ENCODE peak calls at places on chromosomes 7 and 10, in eight cellular contexts. W is fibroblast of mammary gland, E is A549, T is choroid plexus epithelial cell, Z is AG09309, Q is lower leg skin, A is tibial nerve, Y is tibial artery. B is an unnamed sample.

GRCh38 chr7:101728128-101728527 is 89.3 kb upstream of the CUX1 start:
- DNase-seq in W (no peak), E (no peak), T (no peak), Z (no peak), Q (no peak), A (no peak), Y (no peak), B (no peak)

GRCh38 chr7:143384741-143385631 is 3.8 kb downstream of the ZYX start:
- DNase-seq in W (peak; percentile 76), E (no peak), T (peak; percentile 76), Z (no peak), Q (peak; percentile 82), A (no peak), Y (peak; percentile 73), B (no peak)

GRCh38 chr7:157499835-157500153 is 163.0 kb downstream of the DNAJB6 start:
- DNase-seq in W (no peak), E (no peak), T (no peak), Z (no peak), Q (peak; percentile 79), A (no peak), Y (no peak), B (no peak)

GRCh38 chr10:80277016-80277415 is 12.4 kb downstream of the MAT1A start:
- DNase-seq in W (no peak), E (no peak), T (no peak), Z (no peak), Q (peak; percentile 81), A (no peak), Y (peak; percentile 45), B (no peak)

GRCh38 chr10:103554488-103555320 is 61.2 kb downstream of the NEURL1 start:
- DNase-seq in W (peak; percentile 39), E (peak; percentile 71), T (peak; percentile 57), Z (peak; percentile 21), Q (no peak), A (no peak), Y (no peak), B (no peak)

GRCh38 chr10:110388682-110389052 is 83.9 kb upstream of the SMNDC1 start:
- DNase-seq in W (no peak), E (no peak), T (no peak), Z (no peak), Q (no peak), A (no peak), Y (no peak), B (no peak)

GRCh38 chr7:5266148-5267028 is 16.4 kb upstream of the SLC29A4 start:
- DNase-seq in W (no peak), E (no peak), T (no peak), Z (no peak), Q (no peak), A (no peak), Y (no peak), B (no peak)

GRCh38 chr10:50325449-50326188 is 74.3 kb upstream of the ASAH2 start:
- DNase-seq in W (peak; percentile 98), E (peak; percentile 18), T (peak; percentile 98), Z (peak; percentile 91), Q (peak; percentile 87), A (peak; percentile 39), Y (peak; percentile 87), B (no peak)

GRCh38 chr10:18875480-18875879 is 173.1 kb upstream of the MALRD1 start:
- DNase-seq in W (no peak), E (no peak), T (no peak), Z (no peak), Q (no peak), A (no peak), Y (no peak), B (no peak)

GRCh38 chr7:105474045-105474444 is 48.0 kb downstream of the PUS7 start:
- DNase-seq in W (no peak), E (no peak), T (no peak), Z (no peak), Q (no peak), A (no peak), Y (no peak), B (no peak)

GRCh38 chr10:91380873-91381561 is 29.1 kb upstream of the HECTD2 start:
- DNase-seq in W (no peak), E (no peak), T (peak; percentile 23), Z (no peak), Q (no peak), A (no peak), Y (no peak), B (no peak)

GRCh38 chr7:1931248-1931950 is 261.3 kb downstream of the ELFN1 start:
- DNase-seq in W (peak; percentile 70), E (no peak), T (peak; percentile 47), Z (no peak), Q (no peak), A (no peak), Y (no peak), B (no peak)

GRCh38 chr10:25017247-25017590 is 807 bp downstream of the THNSL1 start:
- DNase-seq in W (no peak), E (peak; percentile 13), T (peak; percentile 32), Z (no peak), Q (no peak), A (peak; percentile 7), Y (no peak), B (no peak)

GRCh38 chr7:42980514-42980913 is 48.3 kb downstream of the MRPL32 start:
- DNase-seq in W (no peak), E (no peak), T (no peak), Z (no peak), Q (no peak), A (no peak), Y (no peak), B (no peak)

GRCh38 chr10:120593693-120594092 is 136.7 kb downstream of the PLPP4 start:
- DNase-seq in W (no peak), E (no peak), T (no peak), Z (no peak), Q (no peak), A (no peak), Y (no peak), B (no peak)

GRCh38 chr10:44177610-44178009 is 207.3 kb downstream of the CXCL12 start:
- DNase-seq in W (no peak), E (no peak), T (no peak), Z (no peak), Q (no peak), A (no peak), Y (no peak), B (no peak)

GRCh38 chr10:132571565-132572544 is 34.3 kb downstream of the INPP5A start:
- DNase-seq in W (peak; percentile 89), E (peak; percentile 74), T (peak; percentile 84), Z (peak; percentile 55), Q (peak; percentile 85), A (no peak), Y (peak; percentile 84), B (peak; percentile 71)
- TF ChIP-seq CTCF in W (no peak), E (no peak), T (no peak), Z (no peak), Q (no peak), A (no peak), Y (no peak), B (no peak)

DNA sequence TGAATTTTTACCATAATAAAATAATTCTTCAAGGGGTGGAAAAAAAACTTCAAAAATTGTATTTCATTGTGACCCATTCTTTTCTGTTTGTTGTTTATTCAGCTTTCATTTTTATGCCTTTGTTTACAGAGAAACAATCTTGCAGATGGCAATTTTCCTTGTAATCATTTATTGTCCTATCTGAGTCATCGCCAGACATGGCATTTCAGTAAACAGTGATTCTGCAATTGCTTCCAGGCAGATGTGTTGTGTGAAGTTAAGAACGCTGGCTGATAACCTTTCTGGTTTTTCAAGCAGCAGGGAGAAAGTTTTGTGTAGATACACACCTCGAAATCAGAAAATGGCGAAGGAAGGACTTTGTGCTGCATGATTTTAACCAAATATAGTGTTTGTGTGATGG is 80.7 kb upstream of the RPA3 start:
- DNase-seq in W (peak; percentile 51), E (peak; percentile 33), T (peak; percentile 40), Z (no peak), Q (no peak), A (no peak), Y (no peak), B (no peak)
- H3K4me3 ChIP-seq in W (no peak overlapping the region), E (no peak overlapping the region), T (no peak overlapping the region), Z (no peak overlapping the region), Q (no peak overlapping the region), A (no peak overlapping the region), Y (no peak overlapping the region), B (no peak overlapping the region)

DNA sequence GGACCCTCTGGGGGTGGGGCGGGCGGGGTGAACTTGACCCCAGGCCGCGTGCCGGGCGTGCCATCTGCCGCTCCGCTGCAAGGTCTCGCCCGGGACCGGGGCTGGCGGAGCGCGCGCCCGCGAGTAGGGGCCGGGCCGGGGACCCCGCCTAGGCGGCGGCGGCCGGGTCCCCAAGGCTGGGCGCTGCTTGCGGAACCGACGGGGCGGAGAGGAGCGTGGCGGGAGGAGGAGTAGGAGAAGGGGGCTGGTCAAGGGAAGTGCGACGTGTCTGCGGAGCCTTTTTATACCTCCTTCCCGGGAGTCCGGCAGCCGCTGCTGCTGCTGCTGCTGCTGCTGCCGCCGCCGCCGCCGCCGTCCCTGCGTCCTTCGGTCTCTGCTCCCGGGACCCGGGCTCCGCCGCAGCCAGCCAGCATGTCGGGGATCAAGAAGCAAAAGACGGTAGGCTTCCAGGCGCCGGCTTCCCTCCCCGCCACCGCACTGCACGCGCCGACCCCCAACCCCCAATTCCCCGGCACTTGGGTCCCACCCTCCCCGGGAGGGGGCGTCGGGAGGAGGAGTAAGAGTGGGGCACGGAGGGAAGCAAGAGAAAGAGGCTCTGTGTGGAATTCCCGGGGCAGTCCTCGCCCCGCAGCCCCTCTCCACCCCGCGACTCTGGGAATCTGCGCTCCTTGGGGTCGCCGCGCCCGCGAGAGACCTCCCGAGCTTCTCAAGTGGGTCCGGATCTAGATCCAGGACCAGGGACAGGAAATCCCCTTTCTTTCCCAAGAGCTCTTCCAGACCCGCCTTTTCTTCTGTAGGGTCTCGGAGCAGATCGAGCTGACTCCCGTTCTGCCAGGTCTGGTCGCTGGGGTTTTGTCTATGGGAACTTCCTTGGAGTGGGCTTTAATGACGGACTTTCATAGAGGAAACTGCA is at the start of gene PAPSS2:
- DNase-seq in W (peak; percentile 65), E (peak; percentile 42), T (peak; percentile 79), Z (no peak), Q (peak; percentile 90), A (peak; percentile 38), Y (peak; percentile 81), B (no peak)
- TF ChIP-seq CTCF in W (no peak), E (no peak), T (peak; percentile 34), Z (peak; percentile 26), Q (no peak), A (no peak), Y (no peak), B (no peak)

GRCh38 chr10:13536674-13537366 is 8.0 kb upstream of the BEND7 start:
- DNase-seq in W (peak; percentile 38), E (peak; percentile 75), T (peak; percentile 49), Z (no peak), Q (no peak), A (no peak), Y (no peak), B (peak; percentile 5)
- H3K4me3 ChIP-seq in W (no peak overlapping the region), E (no peak overlapping the region), T (no peak overlapping the region), Z (no peak overlapping the region), Q (no peak overlapping the region), A (no peak overlapping the region), Y (no peak overlapping the region), B (no peak overlapping the region)

DNA sequence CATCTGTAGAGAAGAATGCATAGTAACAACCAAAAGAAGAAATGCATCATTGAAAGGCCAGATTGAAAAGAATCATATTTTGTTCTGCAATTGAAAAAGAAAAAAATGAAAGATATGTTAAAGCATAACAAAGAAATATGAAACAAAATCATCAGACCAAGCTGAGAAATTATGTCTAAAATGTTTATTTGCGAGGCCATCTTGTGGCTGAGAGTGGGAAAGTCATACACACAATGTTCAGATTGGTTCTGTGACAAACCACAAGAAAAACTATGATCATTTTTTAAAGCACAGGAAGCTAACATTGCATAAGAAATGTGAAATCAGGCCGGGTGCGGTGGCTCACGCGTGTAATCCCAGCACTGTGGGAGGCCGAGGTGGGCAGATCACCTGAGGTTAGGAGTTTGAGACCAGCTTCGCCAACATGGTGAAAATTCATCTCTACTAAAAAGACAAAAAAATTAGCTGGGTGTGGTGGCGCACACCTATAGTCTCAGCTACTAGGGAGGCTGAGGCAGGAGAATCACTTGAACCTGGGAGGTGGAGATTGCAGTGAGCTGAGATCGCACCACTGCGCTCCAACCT is 36.6 kb downstream of the ABCB5 start:
- DNase-seq in W (peak; percentile 25), E (peak; percentile 7), T (peak; percentile 59), Z (no peak), Q (no peak), A (peak; percentile 14), Y (no peak), B (no peak)
- TF ChIP-seq CTCF in W (peak; percentile 47), E (peak; percentile 36), T (peak; percentile 60), Z (peak; percentile 36), Q (no peak), A (peak; percentile 13), Y (peak; percentile 10), B (peak; percentile 39)

B was measured in GM12864.